ENCODE peak calls at places on chromosomes 16 and 17, in four cellular contexts. P is PC-3, W is heart left ventricle, D is cardiac muscle cell. H is an unnamed sample.

GRCh38 chr16:69566437-69567030 is 768 bp downstream of the NFAT5 start:
- DNase-seq in P (peak), W (peak), D (peak), H (peak)

GRCh38 chr17:42895185-42895555 is 5.4 kb upstream of the G6PC1 start:
- DNase-seq in P (peak), W (no peak), D (peak), H (peak)

GRCh38 chr16:68370921-68371651 is 60.3 kb downstream of the PRMT7 start:
- DNase-seq in P (no peak), W (no peak), D (no peak), H (no peak)

GRCh38 chr17:2926019-2926650 is 129.9 kb downstream of the RAP1GAP2 start:
- DNase-seq in P (peak), W (no peak), D (no peak), H (no peak)

GRCh38 chr17:35889818-35890773 is 9.9 kb upstream of the CCL5 start:
- DNase-seq in P (no peak), W (peak), D (peak), H (no peak)

GRCh38 chr16:11554054-11554453 is 32.7 kb downstream of the LITAF start:
- DNase-seq in P (no peak), W (no peak), D (peak), H (no peak)

GRCh38 chr17:60823520-60823919 is 145.9 kb downstream of the BCAS3 start:
- DNase-seq in P (no peak), W (no peak), D (no peak), H (no peak)

GRCh38 chr17:66474258-66474657 is 171.8 kb downstream of the PRKCA start:
- DNase-seq in P (no peak), W (no peak), D (no peak), H (no peak)

GRCh38 chr16:79876332-79876730 is 275.8 kb upstream of the MAF start:
- DNase-seq in P (no peak), W (no peak), D (no peak), H (no peak)

GRCh38 chr17:57956311-57957119 is 1.3 kb upstream of the CUEDC1 start:
- DNase-seq in P (no peak), W (no peak), D (no peak), H (no peak)

GRCh38 chr16:3610698-3611144 is 685 bp downstream of the SLX4 start:
- DNase-seq in P (no peak), W (no peak), D (no peak), H (no peak)

GRCh38 chr17:61766520-61766919 is 96.8 kb downstream of the BRIP1 start:
- DNase-seq in P (peak), W (no peak), D (no peak), H (no peak)

GRCh38 chr17:82913304-82914043 is 73.7 kb upstream of the ZNF750 start:
- DNase-seq in P (peak), W (no peak), D (no peak), H (no peak)

GRCh38 chr17:17403899-17404576 is 72.8 kb upstream of the MED9 start:
- DNase-seq in P (no peak), W (no peak), D (no peak), H (no peak)

GRCh38 chr16:84726670-84727467 is 27.1 kb downstream of the USP10 start:
- DNase-seq in P (no peak), W (peak), D (no peak), H (no peak)

GRCh38 chr16:78633551-78633950 is 534.1 kb downstream of the WWOX start:
- DNase-seq in P (no peak), W (no peak), D (no peak), H (no peak)

GRCh38 chr17:30780343-30780742 is 44.1 kb downstream of the CRLF3 start:
- DNase-seq in P (no peak), W (no peak), D (no peak), H (no peak)

GRCh38 chr16:50505714-50506542 is 42.3 kb upstream of the NKD1 start:
- DNase-seq in P (no peak), W (no peak), D (no peak), H (peak)

GRCh38 chr16:85752511-85753420 is 1.9 kb upstream of the C16orf74 start:
- DNase-seq in P (peak), W (peak), D (peak), H (no peak)

GRCh38 chr17:67110619-67111018 is 66.3 kb downstream of the CACNG1 start:
- DNase-seq in P (no peak), W (no peak), D (no peak), H (no peak)

GRCh38 chr17:54307326-54307725 is 484.6 kb downstream of the KIF2B start:
- DNase-seq in P (no peak), W (no peak), D (no peak), H (no peak)

GRCh38 chr17:17087424-17088103 is 45.3 kb downstream of the MPRIP start:
- DNase-seq in P (no peak), W (no peak), D (no peak), H (no peak)

GRCh38 chr16:49696414-49697101 is 159.4 kb downstream of the ZNF423 start:
- DNase-seq in P (no peak), W (no peak), D (no peak), H (no peak)

GRCh38 chr16:88058817-88059216 is 107.6 kb downstream of the BANP start:
- DNase-seq in P (no peak), W (no peak), D (no peak), H (no peak)

GRCh38 chr16:66085651-66086050 is 280.8 kb upstream of the CDH5 start:
- DNase-seq in P (no peak), W (no peak), D (no peak), H (no peak)

GRCh38 chr16:89393731-89394406 is 96.5 kb downstream of the ANKRD11 start:
- DNase-seq in P (no peak), W (peak), D (no peak), H (no peak)

GRCh38 chr17:58320570-58321323 is 7.8 kb downstream of the TSPOAP1 start:
- DNase-seq in P (no peak), W (no peak), D (no peak), H (no peak)

GRCh38 chr16:87806608-87807546 is 41.1 kb upstream of the KLHDC4 start:
- DNase-seq in P (peak), W (peak), D (peak), H (peak)

GRCh38 chr17:4514779-4515178 is 16.1 kb downstream of the SPNS2 start:
- DNase-seq in P (no peak), W (no peak), D (no peak), H (no peak)

GRCh38 chr16:23670137-23670776 is 8.4 kb upstream of the PLK1 start:
- DNase-seq in P (peak), W (no peak), D (peak), H (no peak)

GRCh38 chr16:22388101-22388644 is 13.8 kb upstream of the CDR2 start:
- DNase-seq in P (peak), W (no peak), D (no peak), H (no peak)

GRCh38 chr17:46877466-46877865 is 26.1 kb downstream of the WNT9B start:
- DNase-seq in P (no peak), W (no peak), D (no peak), H (no peak)

GRCh38 chr16:1039762-1040161 is 32.8 kb upstream of the SSTR5 start:
- DNase-seq in P (no peak), W (no peak), D (no peak), H (no peak)

GRCh38 chr17:44779211-44780025 is 20.6 kb downstream of the ADAM11 start:
- DNase-seq in P (peak), W (peak), D (peak), H (peak)
- H3K4me3 ChIP-seq in P (peak), W (peak), D (peak), H (peak)

DNA sequence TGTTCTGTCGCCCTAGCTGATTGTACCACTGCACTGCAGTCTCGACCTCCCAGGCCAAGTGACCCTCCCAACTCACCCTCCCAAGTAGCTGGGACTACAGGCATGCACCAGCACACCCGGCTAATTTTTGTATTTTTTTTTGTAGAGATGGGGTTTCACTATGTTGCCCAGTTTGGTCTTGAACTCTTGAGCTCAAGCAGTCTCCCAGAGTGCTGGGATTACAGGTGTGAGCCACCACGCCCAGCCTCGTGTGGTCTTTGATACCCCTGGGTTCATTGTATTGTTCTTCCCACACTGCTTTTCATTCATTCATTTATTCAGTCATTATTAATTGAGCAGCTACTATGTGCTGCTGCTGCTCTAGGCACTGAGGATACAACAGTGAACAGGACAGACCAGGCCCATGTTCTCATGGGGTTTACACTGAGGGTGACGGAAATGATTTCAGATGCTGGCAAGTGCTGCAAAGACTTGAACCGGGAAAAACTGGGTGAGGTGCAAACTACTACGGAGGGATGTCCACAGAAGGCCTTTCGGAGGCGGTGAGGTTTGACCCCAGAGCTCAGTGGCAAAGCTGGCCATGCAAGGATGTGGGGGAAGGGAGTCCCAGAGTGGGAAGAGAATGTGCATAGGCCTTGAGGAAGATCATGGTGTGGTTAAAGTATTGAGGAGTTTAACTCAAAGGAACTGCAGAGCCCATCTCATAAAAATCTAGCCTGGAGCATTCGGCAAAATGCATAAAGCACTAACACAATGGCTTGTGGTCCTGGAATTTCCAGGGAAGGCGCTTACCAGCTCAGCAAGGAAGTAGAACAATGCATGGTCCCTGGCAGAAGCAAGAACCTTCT is 10.9 kb downstream of the ABCC1 start:
- DNase-seq in P (no peak), W (no peak), D (no peak), H (no peak)
- H3K27ac ChIP-seq in P (no peak), W (peak), D (no peak), H (peak)

GRCh38 chr16:54282202-54282922 is 4.2 kb downstream of the IRX3 start:
- DNase-seq in P (peak), W (peak), D (peak), H (peak)
- TF ChIP-seq CTCF in P (no peak), W (peak), D (peak), H (peak)

GRCh38 chr17:28508325-28508724 is 2.2 kb downstream of the FOXN1 start:
- DNase-seq in P (no peak), W (no peak), D (no peak), H (no peak)
- H3K4me3 ChIP-seq in P (no peak), W (no peak), D (no peak), H (no peak)

GRCh38 chr17:72270530-72270929 is 149.7 kb downstream of the SOX9 start:
- DNase-seq in P (peak), W (peak), D (peak), H (no peak)

GRCh38 chr17:72267601-72268000 is 146.8 kb downstream of the SOX9 start:
- DNase-seq in P (no peak), W (no peak), D (no peak), H (no peak)

GRCh38 chr17:72271603-72272002 is 150.8 kb downstream of the SOX9 start:
- DNase-seq in P (no peak), W (no peak), D (no peak), H (no peak)

GRCh38 chr17:72274632-72275031 is 153.8 kb downstream of the SOX9 start:
- DNase-seq in P (no peak), W (no peak), D (no peak), H (no peak)

GRCh38 chr17:72273301-72274056 is 152.7 kb downstream of the SOX9 start:
- DNase-seq in P (peak), W (no peak), D (no peak), H (no peak)
- H3K27ac ChIP-seq in P (no peak), W (no peak), D (no peak), H (no peak)

H was measured in right atrium auricular region.